ENCODE peak calls at places on chromosomes 4 and X, in ten cellular contexts. B is brain microvascular endothelial cell, C is NCI-H2081, F is Daoy, M is memory B cell, D is LoVo, X is Ammon's horn, L is GM20000, T is esophagus squamous epithelium, G is ureter. N is an unnamed sample.

GRCh38 chr4:105122334-105122733 is 24.3 kb upstream of the TET2 start:
- DNase-seq in B (peak), C (no peak), F (peak), M (no peak), D (peak), X (no peak), L (no peak), T (no peak), G (no peak), N (no peak)

GRCh38 chr4:139367421-139368090 is 65.3 kb upstream of the NDUFC1 start:
- DNase-seq in B (no peak), C (no peak), F (no peak), M (no peak), D (peak), X (no peak), L (no peak), T (no peak), G (no peak), N (no peak)

GRCh38 chrX:23907106-23907495 is 637 bp downstream of the APOO start:
- DNase-seq in B (no peak), C (no peak), F (no peak), M (no peak), D (no peak), X (no peak), L (no peak), T (no peak), G (peak), N (no peak)

GRCh38 chr4:102503301-102503746 is 2.2 kb downstream of the NFKB1 start:
- DNase-seq in B (no peak), C (peak), F (no peak), M (no peak), D (peak), X (no peak), L (peak), T (no peak), G (no peak), N (no peak)

GRCh38 chr4:125739760-125740159 is 425.0 kb downstream of the FAT4 start:
- DNase-seq in B (peak), C (no peak), F (no peak), M (no peak), D (no peak), X (no peak), L (no peak), T (no peak), G (no peak), N (no peak)

GRCh38 chr4:185399466-185399865 is 2.8 kb downstream of the ANKRD37 start:
- DNase-seq in B (no peak), C (no peak), F (no peak), M (no peak), D (no peak), X (peak), L (no peak), T (no peak), G (no peak), N (no peak)

GRCh38 chrX:69145714-69146113 is 19.5 kb downstream of the PJA1 start:
- DNase-seq in B (no peak), C (no peak), F (no peak), M (no peak), D (no peak), X (no peak), L (no peak), T (no peak), G (no peak), N (no peak)

GRCh38 chr4:81562093-81562492 is 90.4 kb upstream of the RASGEF1B start:
- DNase-seq in B (no peak), C (no peak), F (no peak), M (peak), D (no peak), X (no peak), L (peak), T (no peak), G (no peak), N (no peak)

GRCh38 chr4:24321637-24322036 is 262.7 kb downstream of the DHX15 start:
- DNase-seq in B (no peak), C (no peak), F (no peak), M (no peak), D (no peak), X (peak), L (no peak), T (no peak), G (no peak), N (no peak)

N was measured in activated B cell treated with CpG ODN at 0.5 μM for 24 hours.